ENCODE peak calls at places on chromosomes 11 and 22, in four cellular contexts. Q is upper lobe of left lung, L is fibroblast of pulmonary artery, M is tibial nerve. E is an unnamed sample.

GRCh38 chr11:17773674-17774073 is 39.1 kb downstream of the KCNC1 start:
- DNase-seq in Q (no peak), L (no peak), M (no peak), E (no peak)

GRCh38 chr11:125317416-125317815 is 152.9 kb downstream of the PKNOX2 start:
- DNase-seq in Q (no peak), L (no peak), M (no peak), E (no peak)

GRCh38 chr22:45069925-45070324 is 60.1 kb upstream of the PHF21B start:
- DNase-seq in Q (no peak), L (no peak), M (no peak), E (no peak)

GRCh38 chr11:112277937-112278336 is 17.3 kb upstream of the PLET1 start:
- DNase-seq in Q (no peak), L (no peak), M (no peak), E (no peak)

GRCh38 chr11:77320351-77320750 is 18.9 kb upstream of the GDPD4 start:
- DNase-seq in Q (no peak), L (no peak), M (no peak), E (no peak)

GRCh38 chr11:111565111-111565720 is 24.7 kb downstream of the LAYN start:
- DNase-seq in Q (peak), L (peak), M (peak), E (no peak)

GRCh38 chr22:21816787-21817496 is 50.5 kb downstream of the MAPK1 start:
- DNase-seq in Q (peak), L (peak), M (no peak), E (no peak)

GRCh38 chr22:46129390-46130041 is 20.8 kb upstream of the PPARA start:
- DNase-seq in Q (peak), L (no peak), M (no peak), E (no peak)

GRCh38 chr22:25736378-25737011 is 5.5 kb upstream of the MYO18B start:
- DNase-seq in Q (no peak), L (no peak), M (no peak), E (no peak)

GRCh38 chr22:32309585-32310251 is 47.9 kb upstream of the RFPL3 start:
- DNase-seq in Q (no peak), L (no peak), M (no peak), E (no peak)

GRCh38 chr11:75867778-75868374 is 52.9 kb downstream of the UVRAG start:
- DNase-seq in Q (no peak), L (peak), M (no peak), E (no peak)

GRCh38 chr11:26228778-26229177 is 103.2 kb upstream of the ANO3 start:
- DNase-seq in Q (no peak), L (peak), M (no peak), E (no peak)

GRCh38 chr11:27211370-27212127 is 151.5 kb downstream of the CCDC34 start:
- DNase-seq in Q (no peak), L (no peak), M (no peak), E (no peak)

GRCh38 chr11:134951305-134951700 is 539.3 kb upstream of the B3GAT1 start:
- DNase-seq in Q (no peak), L (peak), M (no peak), E (no peak)

GRCh38 chr11:57974132-57974531 is 49.5 kb upstream of the OR9Q1 start:
- DNase-seq in Q (no peak), L (no peak), M (no peak), E (no peak)

GRCh38 chr22:48753752-48754517 is 1073.7 kb downstream of the BRD1 start:
- DNase-seq in Q (peak), L (no peak), M (no peak), E (peak)

GRCh38 chr11:66892926-66893325 is 36.1 kb downstream of the LRFN4 start:
- DNase-seq in Q (no peak), L (no peak), M (no peak), E (no peak)

GRCh38 chr11:9711454-9712307 is 47.8 kb downstream of the SWAP70 start:
- DNase-seq in Q (no peak), L (no peak), M (no peak), E (no peak)

GRCh38 chr11:12693485-12694181 is 19.4 kb downstream of the TEAD1 start:
- DNase-seq in Q (peak), L (peak), M (peak), E (no peak)

GRCh38 chr22:37235897-37236607 is 8.0 kb downstream of the RAC2 start:
- DNase-seq in Q (no peak), L (no peak), M (no peak), E (no peak)
- TF ChIP-seq CTCF in Q (no peak), L (no peak), M (no peak), E (no peak)

DNA sequence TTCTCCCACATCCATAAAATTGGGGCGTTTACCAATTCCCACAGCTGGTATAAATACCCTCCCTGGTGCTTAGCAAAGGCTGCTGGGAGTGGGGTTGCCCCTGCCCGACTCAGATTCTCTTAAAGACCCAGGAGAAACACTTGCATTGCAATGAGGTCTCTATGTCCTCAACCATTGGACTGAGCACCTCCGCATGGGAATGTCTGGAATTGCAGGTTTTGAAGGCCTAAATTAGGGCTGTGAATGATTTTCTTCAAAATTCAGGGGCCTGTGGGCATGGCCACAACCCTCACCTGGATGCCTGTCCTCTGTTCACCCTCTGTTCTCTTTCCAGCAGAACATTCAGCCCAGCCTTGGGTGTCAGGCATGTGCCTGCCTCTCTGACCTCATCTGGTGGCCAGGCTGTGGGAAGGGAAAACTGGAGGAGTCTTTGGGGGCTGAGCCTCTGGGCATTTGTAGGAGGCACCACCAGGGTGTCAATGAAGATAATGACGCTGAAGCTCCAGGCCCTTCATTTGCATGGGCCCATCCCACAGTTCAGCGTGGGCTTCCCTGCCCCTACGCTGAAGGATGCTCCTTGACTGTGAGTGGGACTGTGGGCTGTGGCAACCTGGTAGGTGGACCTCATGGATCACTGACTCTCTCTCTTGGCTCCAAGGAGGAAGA is 52.7 kb upstream of the MYEOV start:
- DNase-seq in Q (no peak), L (no peak), M (no peak), E (peak)
- TF ChIP-seq CTCF in Q (no peak), L (no peak), M (no peak), E (no peak)

DNA sequence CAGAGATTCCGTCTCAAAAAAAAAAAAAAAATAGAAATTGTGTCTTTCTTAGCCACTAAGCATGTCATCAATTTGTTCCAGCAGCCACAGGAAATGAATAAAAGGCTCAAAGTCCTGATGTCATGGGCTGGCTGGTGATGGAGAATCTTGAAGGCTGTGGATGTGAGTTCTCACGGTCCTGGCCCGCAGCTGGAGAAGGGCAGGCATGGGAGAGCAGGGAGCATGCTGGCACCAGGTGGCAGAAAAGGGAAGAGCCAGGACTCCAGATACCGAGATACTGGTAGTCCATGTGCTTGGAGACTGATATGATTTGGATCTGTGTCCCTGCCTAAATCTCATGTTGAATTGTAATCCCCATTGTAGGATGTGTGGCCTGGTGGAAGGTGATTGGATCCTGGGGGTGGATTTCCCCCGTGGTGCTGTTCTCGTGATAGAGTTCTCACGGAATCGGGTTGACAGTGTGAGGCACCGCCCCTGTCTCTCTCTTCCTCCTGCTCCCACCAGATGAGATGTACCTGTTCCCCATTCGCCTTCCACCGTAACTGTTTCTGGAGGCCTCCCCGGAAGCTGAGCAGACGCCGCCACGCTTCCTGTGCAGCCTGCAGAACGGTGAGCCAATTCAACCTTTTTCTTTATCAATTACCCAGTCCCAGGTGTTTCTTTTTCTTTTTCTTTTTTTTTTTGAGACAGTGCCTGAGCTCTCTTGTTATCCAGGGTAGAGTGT is 18.1 kb downstream of the MRGPRD start:
- DNase-seq in Q (no peak), L (no peak), M (no peak), E (no peak)
- TF ChIP-seq CTCF in Q (no peak), L (no peak), M (no peak), E (no peak)

DNA sequence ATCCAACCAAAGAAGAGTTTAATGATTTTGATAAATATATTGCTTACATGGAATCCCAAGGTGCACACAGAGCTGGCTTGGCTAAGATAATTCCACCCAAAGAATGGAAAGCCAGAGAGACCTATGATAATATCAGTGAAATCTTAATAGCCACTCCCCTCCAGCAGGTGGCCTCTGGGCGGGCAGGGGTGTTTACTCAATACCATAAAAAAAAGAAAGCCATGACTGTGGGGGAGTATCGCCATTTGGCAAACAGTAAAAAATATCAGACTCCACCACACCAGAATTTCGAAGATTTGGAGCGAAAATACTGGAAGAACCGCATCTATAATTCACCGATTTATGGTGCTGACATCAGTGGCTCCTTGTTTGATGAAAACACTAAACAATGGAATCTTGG is 23.9 kb downstream of the KDM4D start:
- DNase-seq in Q (no peak), L (no peak), M (no peak), E (no peak)
- TF ChIP-seq CTCF in Q (no peak), L (no peak), M (no peak), E (no peak)

GRCh38 chr11:56521955-56522354 is 21.1 kb downstream of the OR5M11 start:
- DNase-seq in Q (no peak), L (no peak), M (no peak), E (no peak)
- TF ChIP-seq CTCF in Q (no peak), L (no peak), M (no peak), E (peak)

GRCh38 chr11:130390071-130390758 is 38.2 kb downstream of the ADAMTS8 start:
- DNase-seq in Q (no peak), L (peak), M (no peak), E (no peak)
- TF ChIP-seq CTCF in Q (peak), L (peak), M (peak), E (no peak)

GRCh38 chr11:117458275-117459120 is 130.8 kb downstream of the CEP164 start:
- DNase-seq in Q (no peak), L (no peak), M (no peak), E (no peak)

GRCh38 chr11:117456027-117456720 is 128.5 kb downstream of the CEP164 start:
- DNase-seq in Q (no peak), L (no peak), M (no peak), E (no peak)

GRCh38 chr11:117457031-117457785 is 129.6 kb downstream of the CEP164 start:
- DNase-seq in Q (no peak), L (no peak), M (no peak), E (no peak)

GRCh38 chr11:117459121-117459978 is 131.7 kb downstream of the CEP164 start:
- DNase-seq in Q (no peak), L (no peak), M (no peak), E (no peak)

GRCh38 chr11:117457835-117458234 is 130.2 kb downstream of the CEP164 start:
- DNase-seq in Q (no peak), L (no peak), M (no peak), E (no peak)
- TF ChIP-seq CTCF in Q (no peak), L (no peak), M (no peak), E (no peak)